ENCODE peak calls at places on chromosomes 5 and 9, in four cellular contexts. N, O, Y and P are unnamed samples.

GRCh38 chr5:151298063-151298462 is 5.5 kb downstream of the SLC36A3 start:
- DNase-seq in N (peak; percentile 68), Y (peak; percentile 34), O (peak; percentile 26), P (peak; percentile 70)

GRCh38 chr9:73565026-73565425 is 413.4 kb downstream of the ANXA1 start:
- DNase-seq in N (no peak), Y (no peak), O (no peak), P (no peak)

GRCh38 chr5:110463116-110463515 is 263.4 kb downstream of the TMEM232 start:
- DNase-seq in N (no peak), Y (no peak), O (no peak), P (no peak)

GRCh38 chr5:143200781-143201398 is 202.6 kb downstream of the NR3C1 start:
- DNase-seq in O (no peak), Y (peak; percentile 55), N (no peak), P (no peak)

GRCh38 chr5:8864053-8864452 is 681.8 kb downstream of the SEMA5A start:
- DNase-seq in N (no peak), Y (no peak), O (no peak), P (no peak)

GRCh38 chr9:106478312-106479099 is 384.5 kb upstream of the ZNF462 start:
- DNase-seq in Y (no peak), O (no peak), N (no peak), P (no peak)

GRCh38 chr5:173736923-173737412 is 120.5 kb upstream of the BOD1 start:
- DNase-seq in N (peak; percentile 32), O (peak; percentile 76), Y (peak; percentile 66), P (no peak)

GRCh38 chr9:82101475-82101874 is 112.9 kb downstream of the SPATA31D1 start:
- DNase-seq in N (peak; percentile 2), O (no peak), Y (no peak), P (peak; percentile 14)

GRCh38 chr5:62937661-62938558 is 359.3 kb downstream of the LRRC70 start:
- DNase-seq in N (peak; percentile 58), O (no peak), Y (no peak), P (no peak)

GRCh38 chr9:123356851-123357747 is 1.1 kb downstream of the CRB2 start:
- DNase-seq in N (no peak), O (no peak), Y (no peak), P (no peak)

GRCh38 chr5:118611332-118611945 is 376.9 kb downstream of the DTWD2 start:
- DNase-seq in Y (peak; percentile 9), O (no peak), N (peak; percentile 10), P (peak; percentile 36)

GRCh38 chr9:26334709-26335108 is 557.9 kb downstream of the CAAP1 start:
- DNase-seq in Y (no peak), N (no peak), O (no peak), P (no peak)

GRCh38 chr5:149362541-149362940 is 4.7 kb downstream of the PCYOX1L start:
- DNase-seq in O (no peak), Y (no peak), N (no peak), P (no peak)

GRCh38 chr9:33455952-33456351 is 8.6 kb upstream of the AQP3 start:
- DNase-seq in N (no peak), O (no peak), Y (no peak), P (no peak)

GRCh38 chr9:77879344-77880089 is 152.1 kb downstream of the GNAQ start:
- DNase-seq in O (no peak), Y (no peak), N (no peak), P (no peak)

GRCh38 chr5:83475540-83476469 is 4.3 kb downstream of the VCAN start:
- DNase-seq in Y (no peak), N (peak; percentile 85), O (no peak), P (no peak)

GRCh38 chr5:136033244-136033643 is 4.5 kb downstream of the TGFBI start:
- DNase-seq in Y (no peak), O (no peak), N (no peak), P (no peak)

GRCh38 chr9:92501671-92502393 is 19.5 kb upstream of the ASPN start:
- DNase-seq in O (no peak), Y (peak; percentile 49), N (peak; percentile 46), P (peak; percentile 58)

GRCh38 chr5:132825165-132825823 is 5.2 kb downstream of the SHROOM1 start:
- DNase-seq in Y (no peak), N (no peak), O (no peak), P (no peak)

GRCh38 chr5:151199581-151200185 is 24.2 kb downstream of the CCDC69 start:
- DNase-seq in Y (no peak), O (no peak), N (no peak), P (no peak)

GRCh38 chr9:89605181-89606048 is 603 bp downstream of the GADD45G start:
- DNase-seq in O (no peak), Y (peak; percentile 11), N (no peak), P (peak; percentile 31)

GRCh38 chr5:128082551-128083032 is 974 bp upstream of the SLC12A2 start:
- DNase-seq in Y (no peak), O (peak; percentile 55), N (no peak), P (no peak)

GRCh38 chr5:157870837-157871834 is 12.2 kb upstream of the CLINT1 start:
- DNase-seq in N (peak; percentile 20), Y (no peak), O (no peak), P (no peak)

GRCh38 chr5:157271740-157272271 is 5.9 kb downstream of the CYFIP2 start:
- DNase-seq in N (no peak), Y (no peak), O (peak; percentile 93), P (no peak)

GRCh38 chr5:1805736-1806135 is 4.5 kb downstream of the NDUFS6 start:
- DNase-seq in N (no peak), Y (no peak), O (no peak), P (no peak)

GRCh38 chr5:76547242-76547890 is 75.8 kb downstream of the F2RL2 start:
- DNase-seq in O (peak; percentile 88), Y (no peak), N (no peak), P (no peak)

GRCh38 chr5:117805058-117805457 is 1183.3 kb downstream of the DTWD2 start:
- DNase-seq in O (no peak), N (no peak), Y (no peak), P (no peak)

GRCh38 chr5:109825450-109825849 is 135.7 kb downstream of the MAN2A1 start:
- DNase-seq in O (no peak), Y (no peak), N (peak; percentile 4), P (no peak)

GRCh38 chr9:128118971-128119665 is 8.4 kb downstream of the PTGES2 start:
- DNase-seq in N (no peak), Y (no peak), O (no peak), P (no peak)

GRCh38 chr5:75510836-75511434 is 494 bp downstream of the CERT1 start:
- DNase-seq in O (no peak), N (peak; percentile 3), Y (peak; percentile 43), P (peak; percentile 30)

GRCh38 chr9:133333011-133333410 is 3.0 kb downstream of the SURF6 start:
- DNase-seq in N (no peak), Y (no peak), O (no peak), P (no peak)

GRCh38 chr9:133332381-133332730 is 3.6 kb downstream of the SURF6 start:
- DNase-seq in Y (no peak), O (no peak), N (no peak), P (no peak)

GRCh38 chr9:133333566-133333965 is 2.4 kb downstream of the SURF6 start:
- DNase-seq in N (no peak), Y (no peak), O (no peak), P (no peak)

GRCh38 chr9:133331641-133332380 is 4.2 kb downstream of the SURF6 start:
- DNase-seq in N (no peak), Y (no peak), O (no peak), P (no peak)

GRCh38 chr9:133331221-133331620 is 4.8 kb downstream of the SURF6 start:
- DNase-seq in O (no peak), Y (no peak), N (no peak), P (no peak)
- TF ChIP-seq BHLHE40 in O (no peak), Y (no peak), N (no peak), P (no peak)

GRCh38 chr9:29176231-29176630 is 1603.0 kb upstream of the C9orf72 start:
- DNase-seq in O (no peak), Y (no peak), N (no peak), P (no peak)

GRCh38 chr9:29176786-29177185 is 1603.5 kb upstream of the C9orf72 start:
- DNase-seq in N (no peak), Y (no peak), O (no peak), P (no peak)
- TF ChIP-seq TARDBP in N (no peak), Y (no peak), O (no peak), P (no peak)

GRCh38 chr9:111963995-111964394 is 67.4 kb downstream of the UGCG start:
- DNase-seq in N (no peak), O (no peak), Y (peak; percentile 50), P (no peak)

GRCh38 chr9:111967621-111968020 is 71.0 kb downstream of the UGCG start:
- DNase-seq in N (no peak), O (no peak), Y (no peak), P (no peak)

GRCh38 chr9:111966324-111966723 is 69.7 kb downstream of the UGCG start:
- DNase-seq in N (no peak), Y (peak; percentile 62), O (no peak), P (no peak)

GRCh38 chr9:111966851-111967250 is 70.2 kb downstream of the UGCG start:
- DNase-seq in N (no peak), Y (peak; percentile 52), O (no peak), P (no peak)

DNA sequence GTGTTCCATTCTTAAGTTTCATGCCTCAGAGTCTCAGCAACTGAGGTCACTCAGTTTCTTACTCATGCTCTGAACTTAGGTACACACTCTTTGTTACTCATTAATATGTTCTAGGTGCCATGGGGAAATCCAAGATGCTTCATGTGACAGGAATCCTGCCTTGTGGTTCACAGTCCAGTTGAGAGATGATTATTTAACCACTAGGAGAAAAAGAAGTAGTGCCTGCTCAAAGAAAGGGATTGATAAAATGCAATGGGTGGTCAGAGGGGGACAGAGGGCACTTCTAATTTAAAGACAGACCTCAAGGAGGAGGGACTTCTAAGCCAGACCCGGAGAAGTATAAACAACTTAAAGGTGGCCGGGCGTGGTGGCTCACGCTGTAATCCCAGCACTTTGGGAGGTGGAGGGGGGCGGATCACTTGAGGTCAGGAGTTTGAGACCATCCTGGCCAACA is 69.0 kb downstream of the UGCG start:
- DNase-seq in O (peak; percentile 90), N (peak; percentile 19), Y (no peak), P (no peak)
- TF ChIP-seq BHLHE40 in O (peak; percentile 80), N (no peak), Y (no peak), P (no peak)

DNA sequence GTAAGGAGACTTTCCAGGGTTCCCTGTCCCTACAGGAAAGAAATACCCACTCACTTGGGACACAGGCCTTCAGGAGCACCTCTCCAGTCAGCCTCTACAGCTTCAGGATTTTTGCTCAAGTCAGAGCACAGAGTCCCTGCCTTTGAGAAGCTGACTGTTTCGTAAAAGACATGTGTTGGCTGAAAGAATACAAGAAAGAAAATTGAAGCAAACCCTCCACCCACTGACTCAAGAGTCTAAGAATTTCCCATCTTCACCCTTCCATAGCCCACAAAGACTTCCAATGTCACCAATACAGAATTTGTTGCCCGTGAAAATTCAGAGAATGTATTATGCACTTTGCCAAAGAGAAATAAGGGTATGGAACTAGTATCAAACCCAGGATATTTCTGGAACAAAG is 53.0 kb upstream of the ZNF622 start:
- DNase-seq in N (no peak), O (no peak), Y (no peak), P (no peak)
- TF ChIP-seq TARDBP in N (no peak), O (no peak), Y (no peak), P (no peak)

GRCh38 chr9:129748249-129748648 is 4.6 kb downstream of the PTGES start:
- DNase-seq in N (no peak), Y (no peak), O (no peak), P (no peak)

GRCh38 chr9:129751841-129752801 is 721 bp downstream of the PTGES start:
- DNase-seq in O (no peak), N (no peak), Y (no peak), P (no peak)

GRCh38 chr9:129752915-129753724 is at the start of gene PTGES:
- DNase-seq in O (no peak), N (no peak), Y (peak; percentile 81), P (peak; percentile 70)

GRCh38 chr9:129749575-129749974 is 3.3 kb downstream of the PTGES start:
- DNase-seq in N (no peak), O (no peak), Y (no peak), P (no peak)

GRCh38 chr9:129750010-129750409 is 2.8 kb downstream of the PTGES start:
- DNase-seq in O (no peak), Y (no peak), N (no peak), P (no peak)
- TF ChIP-seq BHLHE40 in O (no peak), Y (no peak), N (no peak), P (no peak)